ENCODE peak calls at places on chromosomes 2 and 18, in six cellular contexts. One of them, this sample, is unnamed.

GRCh38 chr2:219434718-219435525 is at the start of gene SPEG:
- DNase-seq in HCT116: no peak
- DNase-seq in HepG2: no peak
- DNase-seq in GM12878: no peak
- DNase-seq in K562: no peak
- DNase-seq in H1: no peak
- DNase-seq in this sample: no peak

GRCh38 chr2:212107014-212107413 is 431.6 kb downstream of the ERBB4 start:
- DNase-seq in H1: no peak
- DNase-seq in HCT116: no peak
- DNase-seq in GM12878: no peak
- DNase-seq in K562: no peak
- DNase-seq in HepG2: no peak
- DNase-seq in this sample: no peak

GRCh38 chr2:2674836-2675235 is 343.8 kb upstream of the MYT1L start:
- DNase-seq in H1: no peak
- DNase-seq in GM12878: no peak
- DNase-seq in HepG2: no peak
- DNase-seq in K562: no peak
- DNase-seq in HCT116: no peak
- DNase-seq in this sample: no peak

GRCh38 chr2:64134813-64135212 is 9.4 kb downstream of the PELI1 start:
- DNase-seq in HCT116: no peak
- DNase-seq in H1: no peak
- DNase-seq in K562: no peak
- DNase-seq in HepG2: no peak
- DNase-seq in GM12878: no peak
- DNase-seq in this sample: no peak

GRCh38 chr2:205130111-205130829 is 552.0 kb upstream of the NRP2 start:
- DNase-seq in HCT116: no peak
- DNase-seq in H1: no peak
- DNase-seq in K562: no peak
- DNase-seq in HepG2: no peak
- DNase-seq in GM12878: no peak
- DNase-seq in this sample: no peak

GRCh38 chr18:70420151-70420898 is 131.5 kb downstream of the SOCS6 start:
- DNase-seq in H1: no peak
- DNase-seq in HCT116: no peak
- DNase-seq in K562: no peak
- DNase-seq in GM12878: no peak
- DNase-seq in HepG2: peak
- DNase-seq in this sample: no peak

GRCh38 chr2:168545439-168546082 is 89.5 kb downstream of the CERS6 start:
- DNase-seq in H1: no peak
- DNase-seq in HCT116: peak
- DNase-seq in K562: no peak
- DNase-seq in HepG2: no peak
- DNase-seq in GM12878: no peak
- DNase-seq in this sample: peak

GRCh38 chr2:119826370-119826961 is 66.7 kb downstream of the PTPN4 start:
- DNase-seq in HCT116: no peak
- DNase-seq in GM12878: no peak
- DNase-seq in HepG2: peak
- DNase-seq in K562: peak
- DNase-seq in H1: no peak
- DNase-seq in this sample: peak

GRCh38 chr2:11158916-11159573 is 3.8 kb downstream of the SLC66A3 start:
- DNase-seq in HCT116: no peak
- DNase-seq in HepG2: no peak
- DNase-seq in K562: no peak
- DNase-seq in H1: no peak
- DNase-seq in GM12878: no peak
- DNase-seq in this sample: no peak

GRCh38 chr2:27773959-27774358 is 2.4 kb downstream of the MRPL33 start:
- DNase-seq in HepG2: no peak
- DNase-seq in K562: no peak
- DNase-seq in GM12878: no peak
- DNase-seq in HCT116: no peak
- DNase-seq in H1: no peak
- DNase-seq in this sample: no peak

GRCh38 chr2:126823951-126824350 is 74.7 kb upstream of the TEX51 start:
- DNase-seq in K562: no peak
- DNase-seq in GM12878: no peak
- DNase-seq in H1: no peak
- DNase-seq in HCT116: no peak
- DNase-seq in HepG2: no peak
- DNase-seq in this sample: no peak

GRCh38 chr2:172246649-172247048 is 143.9 kb upstream of the DLX2 start:
- DNase-seq in K562: no peak
- DNase-seq in HepG2: peak
- DNase-seq in H1: no peak
- DNase-seq in GM12878: no peak
- DNase-seq in HCT116: peak
- DNase-seq in this sample: no peak

GRCh38 chr2:74585406-74586182 is 31.1 kb downstream of the DOK1 start:
- DNase-seq in HCT116: no peak
- DNase-seq in GM12878: no peak
- DNase-seq in H1: no peak
- DNase-seq in K562: peak
- DNase-seq in HepG2: no peak
- DNase-seq in this sample: no peak

GRCh38 chr2:16756831-16757644 is 91.4 kb upstream of the CYRIA start:
- DNase-seq in HCT116: peak
- DNase-seq in HepG2: peak
- DNase-seq in K562: peak
- DNase-seq in GM12878: peak
- DNase-seq in H1: peak
- DNase-seq in this sample: peak

GRCh38 chr2:31401580-31401979 is 13.0 kb downstream of the XDH start:
- DNase-seq in K562: no peak
- DNase-seq in GM12878: no peak
- DNase-seq in HepG2: no peak
- DNase-seq in H1: no peak
- DNase-seq in HCT116: no peak
- DNase-seq in this sample: peak

GRCh38 chr2:196316050-196316430 is 144.7 kb upstream of the STK17B start:
- DNase-seq in HepG2: no peak
- DNase-seq in H1: no peak
- DNase-seq in K562: no peak
- DNase-seq in GM12878: no peak
- DNase-seq in HCT116: no peak
- DNase-seq in this sample: no peak

GRCh38 chr2:164867779-164868397 is 26.3 kb upstream of the COBLL1 start:
- DNase-seq in GM12878: no peak
- DNase-seq in K562: no peak
- DNase-seq in HepG2: no peak
- DNase-seq in HCT116: no peak
- DNase-seq in H1: no peak
- DNase-seq in this sample: no peak

GRCh38 chr2:222707689-222708273 is 36.3 kb downstream of the MOGAT1 start:
- DNase-seq in K562: no peak
- DNase-seq in HCT116: no peak
- DNase-seq in GM12878: no peak
- DNase-seq in H1: no peak
- DNase-seq in HepG2: peak
- DNase-seq in this sample: no peak

GRCh38 chr2:172253190-172254052 is 150.7 kb upstream of the DLX2 start:
- DNase-seq in K562: peak
- DNase-seq in H1: no peak
- DNase-seq in GM12878: no peak
- DNase-seq in HCT116: peak
- DNase-seq in HepG2: peak
- DNase-seq in this sample: no peak

GRCh38 chr2:98148968-98149697 is 62.2 kb downstream of the VWA3B start:
- DNase-seq in HCT116: peak
- DNase-seq in GM12878: no peak
- DNase-seq in K562: peak
- DNase-seq in H1: no peak
- DNase-seq in HepG2: peak
- DNase-seq in this sample: no peak

GRCh38 chr2:226439337-226439736 is 360.3 kb downstream of the IRS1 start:
- DNase-seq in HCT116: no peak
- DNase-seq in HepG2: no peak
- DNase-seq in K562: no peak
- DNase-seq in GM12878: no peak
- DNase-seq in H1: no peak
- DNase-seq in this sample: no peak

GRCh38 chr2:70461414-70461813 is 92.2 kb downstream of the TGFA start:
- DNase-seq in H1: no peak
- DNase-seq in HCT116: no peak
- DNase-seq in HepG2: no peak
- DNase-seq in K562: no peak
- DNase-seq in GM12878: no peak
- DNase-seq in this sample: peak

GRCh38 chr2:17461087-17461475 is 57.2 kb downstream of the RAD51AP2 start:
- DNase-seq in GM12878: no peak
- DNase-seq in HepG2: no peak
- DNase-seq in HCT116: no peak
- DNase-seq in K562: no peak
- DNase-seq in H1: no peak
- DNase-seq in this sample: no peak

GRCh38 chr2:101476605-101477208 is 1.8 kb upstream of the RFX8 start:
- DNase-seq in K562: no peak
- DNase-seq in HCT116: no peak
- DNase-seq in HepG2: peak
- DNase-seq in GM12878: no peak
- DNase-seq in H1: no peak
- DNase-seq in this sample: no peak

GRCh38 chr2:101473911-101474751 is 781 bp downstream of the RFX8 start:
- DNase-seq in HepG2: no peak
- DNase-seq in K562: no peak
- DNase-seq in HCT116: no peak
- DNase-seq in H1: peak
- DNase-seq in GM12878: no peak
- DNase-seq in this sample: peak

GRCh38 chr2:101474752-101475384 is at the start of gene RFX8:
- DNase-seq in GM12878: no peak
- DNase-seq in HepG2: peak
- DNase-seq in HCT116: no peak
- DNase-seq in K562: no peak
- DNase-seq in H1: peak
- DNase-seq in this sample: no peak

GRCh38 chr2:101469863-101470262 is 5.0 kb downstream of the RFX8 start:
- DNase-seq in HepG2: peak
- DNase-seq in GM12878: no peak
- DNase-seq in K562: no peak
- DNase-seq in H1: no peak
- DNase-seq in HCT116: no peak
- DNase-seq in this sample: no peak

GRCh38 chr2:101473581-101473910 is 1.4 kb downstream of the RFX8 start:
- DNase-seq in GM12878: no peak
- DNase-seq in K562: no peak
- DNase-seq in HepG2: no peak
- DNase-seq in HCT116: no peak
- DNase-seq in H1: no peak
- DNase-seq in this sample: no peak
- H3K9ac ChIP-seq in GM12878: no peak
- H3K9ac ChIP-seq in K562: no peak
- H3K9ac ChIP-seq in HepG2: no peak
- H3K9ac ChIP-seq in HCT116: no peak
- H3K9ac ChIP-seq in H1: no peak
- H3K9ac ChIP-seq in this sample: peak

DNA sequence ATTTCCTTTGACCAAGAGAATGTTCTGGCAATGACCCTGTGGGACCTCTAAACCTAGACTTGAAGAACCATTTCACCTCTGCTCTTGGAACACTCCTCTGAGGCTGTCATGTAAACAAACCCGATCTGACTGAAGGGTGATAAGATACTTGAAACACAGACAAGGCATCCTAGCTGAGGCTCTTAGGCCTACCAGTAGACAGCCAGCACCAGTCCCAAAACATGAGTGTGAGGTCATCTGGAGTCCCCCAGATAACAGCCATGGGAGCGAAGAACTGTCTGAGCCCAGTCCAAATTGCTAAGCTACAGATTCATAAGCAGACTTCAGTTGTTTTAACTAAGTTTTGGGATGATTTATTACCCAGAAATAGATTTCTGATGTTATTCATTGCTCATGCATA is 39.5 kb upstream of the LHCGR start:
- DNase-seq in K562: peak
- DNase-seq in H1: no peak
- DNase-seq in HepG2: no peak
- DNase-seq in HCT116: no peak
- DNase-seq in GM12878: no peak
- DNase-seq in this sample: no peak
- TF ChIP-seq ZNF274 in K562: no peak
- TF ChIP-seq ZNF274 in H1: no peak
- TF ChIP-seq ZNF274 in HepG2: no peak
- TF ChIP-seq ZNF274 in HCT116: no peak
- TF ChIP-seq ZNF274 in GM12878: no peak
- TF ChIP-seq ZNF274 in this sample: no peak

DNA sequence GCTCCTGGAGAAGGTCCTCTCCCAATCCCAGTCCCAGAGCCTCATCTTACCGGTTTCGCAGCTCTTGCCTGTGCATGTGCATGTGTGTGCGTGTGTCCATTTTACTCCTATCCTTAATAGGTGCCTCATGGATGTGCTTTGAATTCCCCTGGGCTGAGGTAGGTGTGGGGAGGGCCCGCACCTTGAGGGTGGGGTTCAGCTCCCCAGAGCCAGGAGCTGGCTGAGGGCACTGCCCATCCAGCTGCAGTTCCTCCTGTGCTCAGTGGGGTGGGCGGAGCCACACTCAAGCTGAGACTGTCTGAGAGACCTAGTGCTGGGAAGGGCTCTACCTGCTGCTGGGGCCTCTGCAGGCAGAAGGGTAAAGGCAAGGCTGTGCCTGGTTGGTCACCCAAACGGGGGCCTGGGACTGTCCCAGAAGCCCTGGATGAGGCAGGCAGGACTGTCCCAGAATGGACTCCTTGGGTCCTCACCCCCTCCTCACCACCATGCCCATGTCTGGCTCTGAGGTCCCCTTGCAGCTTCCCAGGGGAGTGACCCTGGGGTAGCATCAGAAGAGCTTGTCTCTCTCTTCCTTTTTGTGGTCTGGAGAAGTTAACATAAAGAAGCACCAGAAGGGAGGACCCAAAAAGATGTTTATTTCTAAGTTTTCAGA is 8.9 kb downstream of the GDF7 start:
- DNase-seq in HCT116: no peak
- DNase-seq in GM12878: peak
- DNase-seq in K562: no peak
- DNase-seq in HepG2: peak
- DNase-seq in H1: peak
- DNase-seq in this sample: no peak
- H3K9ac ChIP-seq in HCT116: no peak
- H3K9ac ChIP-seq in GM12878: no peak
- H3K9ac ChIP-seq in K562: no peak
- H3K9ac ChIP-seq in HepG2: peak
- H3K9ac ChIP-seq in H1: no peak
- H3K9ac ChIP-seq in this sample: no peak

DNA sequence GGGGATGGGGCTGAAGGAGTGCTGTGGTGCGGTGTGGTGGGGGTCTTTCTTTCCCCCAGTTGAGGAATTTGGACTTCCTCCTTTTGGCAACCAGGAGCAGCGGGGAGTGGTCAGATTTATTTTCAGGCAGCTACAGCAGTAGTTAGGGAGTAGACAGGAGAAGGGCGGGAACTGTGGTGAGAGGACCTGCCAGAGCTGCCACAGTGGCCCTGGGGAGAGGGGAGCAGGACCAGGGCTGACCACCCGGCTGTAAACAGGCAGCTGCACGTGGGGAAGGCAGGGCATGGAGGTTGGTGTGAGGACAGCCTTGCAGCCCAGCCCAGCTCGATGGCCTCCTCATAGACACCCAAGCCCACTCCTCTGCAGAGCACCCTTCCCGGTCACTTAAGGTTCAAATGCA is 197.2 kb downstream of the GLI2 start:
- DNase-seq in HepG2: no peak
- DNase-seq in HCT116: no peak
- DNase-seq in GM12878: no peak
- DNase-seq in H1: no peak
- DNase-seq in K562: no peak
- DNase-seq in this sample: no peak
- TF ChIP-seq ZNF274 in HepG2: no peak
- TF ChIP-seq ZNF274 in HCT116: no peak
- TF ChIP-seq ZNF274 in GM12878: no peak
- TF ChIP-seq ZNF274 in H1: no peak
- TF ChIP-seq ZNF274 in K562: no peak
- TF ChIP-seq ZNF274 in this sample: no peak